ENCODE peak calls at places on chromosomes 5 and 9, in ten cellular contexts. K is A549, I is aorta, T is mucosa of descending colon, O is right lobe of liver, L is heart right ventricle, Z is heart left ventricle, E is left lung, S is upper lobe of right lung, C is right cardiac atrium. H is an unnamed sample. For H3K4me1, the result is how much of the 10 kb centered on the place peaks cover.

GRCh38 chr5:116231288-116231687 is 146.5 kb downstream of the COMMD10 start:
- ATAC-seq in K (no peak), I (no peak), T (no peak), O (no peak), L (no peak), Z (no peak), E (no peak), S (no peak), C (no peak), H (no peak)

GRCh38 chr9:72041775-72042194 is 18.6 kb downstream of the C9orf57 start:
- ATAC-seq in K (no peak), I (no peak), T (no peak), O (peak), L (no peak), Z (no peak), E (peak), S (peak), C (peak), H (no peak)

GRCh38 chr5:138095100-138095907 is 11.5 kb downstream of the WNT8A start:
- ATAC-seq in K (no peak), I (no peak), T (no peak), O (no peak), L (no peak), Z (no peak), E (no peak), S (no peak), C (no peak), H (no peak)

GRCh38 chr9:69582544-69583297 is 89.5 kb downstream of the APBA1 start:
- ATAC-seq in K (no peak), I (no peak), T (peak), O (peak), L (no peak), Z (no peak), E (peak), S (peak), C (peak), H (no peak)

GRCh38 chr5:174609116-174609515 is 115.3 kb upstream of the MSX2 start:
- ATAC-seq in K (peak), I (peak), T (no peak), O (no peak), L (no peak), Z (no peak), E (no peak), S (no peak), C (no peak), H (no peak)

GRCh38 chr9:126395439-126396212 is 69.0 kb downstream of the MVB12B start:
- ATAC-seq in K (no peak), I (no peak), T (peak), O (peak), L (no peak), Z (no peak), E (no peak), S (no peak), C (no peak), H (no peak)

GRCh38 chr9:136907011-136907914 is 20.9 kb downstream of the TRAF2 start:
- ATAC-seq in K (no peak), I (no peak), T (no peak), O (no peak), L (no peak), Z (no peak), E (no peak), S (no peak), C (no peak), H (no peak)

GRCh38 chr5:59187772-59188347 is 605.0 kb downstream of the RAB3C start:
- ATAC-seq in K (peak), I (no peak), T (no peak), O (no peak), L (no peak), Z (no peak), E (peak), S (no peak), C (no peak), H (no peak)

GRCh38 chr5:51389582-51390463 is 6.6 kb downstream of the ISL1 start:
- ATAC-seq in K (no peak), I (no peak), T (no peak), O (no peak), L (no peak), Z (no peak), E (no peak), S (no peak), C (no peak), H (no peak)

GRCh38 chr9:129899620-129900019 is 64.4 kb downstream of the USP20 start:
- ATAC-seq in K (no peak), I (no peak), T (no peak), O (no peak), L (no peak), Z (no peak), E (no peak), S (no peak), C (no peak), H (no peak)

GRCh38 chr9:16012621-16013020 is 459.8 kb downstream of the CCDC171 start:
- ATAC-seq in K (peak), I (no peak), T (no peak), O (no peak), L (no peak), Z (no peak), E (no peak), S (no peak), C (no peak), H (no peak)

GRCh38 chr5:72604111-72604792 is 97.0 kb upstream of the ZNF366 start:
- ATAC-seq in K (no peak), I (no peak), T (no peak), O (peak), L (no peak), Z (no peak), E (peak), S (no peak), C (peak), H (peak)

GRCh38 chr9:135329571-135330306 is 149.8 kb upstream of the PPP1R26 start:
- ATAC-seq in K (no peak), I (no peak), T (no peak), O (no peak), L (no peak), Z (no peak), E (no peak), S (no peak), C (no peak), H (no peak)

GRCh38 chr9:137046094-137046787 is at the start of gene NPDC1:
- ATAC-seq in K (peak), I (peak), T (peak), O (peak), L (peak), Z (peak), E (peak), S (peak), C (peak), H (peak)

GRCh38 chr5:16487448-16487847 is 21.8 kb upstream of the ZNF622 start:
- ATAC-seq in K (no peak), I (no peak), T (peak), O (peak), L (no peak), Z (no peak), E (no peak), S (no peak), C (no peak), H (no peak)

GRCh38 chr5:167573274-167574127 is 717.9 kb upstream of the WWC1 start:
- ATAC-seq in K (peak), I (peak), T (no peak), O (peak), L (no peak), Z (no peak), E (peak), S (peak), C (peak), H (no peak)

GRCh38 chr9:87702921-87703320 is 23.0 kb upstream of the CTSL start:
- ATAC-seq in K (no peak), I (no peak), T (no peak), O (no peak), L (no peak), Z (no peak), E (no peak), S (no peak), C (no peak), H (no peak)

GRCh38 chr9:104774132-104774531 is 10.2 kb downstream of the NIPSNAP3B start:
- ATAC-seq in K (no peak), I (no peak), T (no peak), O (no peak), L (no peak), Z (no peak), E (no peak), S (no peak), C (no peak), H (no peak)

GRCh38 chr5:76332102-76332501 is 71.0 kb upstream of the IQGAP2 start:
- ATAC-seq in K (peak), I (no peak), T (peak), O (peak), L (no peak), Z (no peak), E (no peak), S (no peak), C (no peak), H (no peak)

GRCh38 chr9:137504432-137504777 is 45.3 kb upstream of the NSMF start:
- ATAC-seq in K (no peak), I (no peak), T (no peak), O (no peak), L (no peak), Z (no peak), E (no peak), S (no peak), C (no peak), H (no peak)

GRCh38 chr9:128254855-128255759 is 20.7 kb downstream of the GOLGA2 start:
- ATAC-seq in K (peak), I (peak), T (peak), O (peak), L (peak), Z (peak), E (peak), S (peak), C (peak), H (peak)

GRCh38 chr5:172984244-172984953 is 828 bp downstream of the ATP6V0E1 start:
- ATAC-seq in K (peak), I (peak), T (peak), O (peak), L (peak), Z (peak), E (peak), S (peak), C (peak), H (peak)

GRCh38 chr5:98638701-98639100 is 134.8 kb upstream of the RGMB start:
- ATAC-seq in K (no peak), I (peak), T (no peak), O (no peak), L (no peak), Z (no peak), E (peak), S (no peak), C (peak), H (no peak)

GRCh38 chr9:15101046-15101445 is 190.8 kb upstream of the FREM1 start:
- ATAC-seq in K (no peak), I (no peak), T (no peak), O (no peak), L (no peak), Z (no peak), E (no peak), S (no peak), C (no peak), H (no peak)

GRCh38 chr9:129811967-129812363 is 9.0 kb downstream of the TOR1B start:
- ATAC-seq in K (no peak), I (no peak), T (peak), O (no peak), L (no peak), Z (no peak), E (no peak), S (no peak), C (no peak), H (no peak)

GRCh38 chr5:42855386-42855785 is 43.7 kb upstream of the SELENOP start:
- ATAC-seq in K (no peak), I (no peak), T (no peak), O (no peak), L (no peak), Z (no peak), E (no peak), S (no peak), C (no peak), H (no peak)

GRCh38 chr5:76257897-76258296 is 145.2 kb upstream of the IQGAP2 start:
- ATAC-seq in K (no peak), I (no peak), T (peak), O (no peak), L (no peak), Z (no peak), E (no peak), S (no peak), C (no peak), H (no peak)

GRCh38 chr5:39648539-39649200 is 223.9 kb upstream of the DAB2 start:
- ATAC-seq in K (peak), I (no peak), T (peak), O (peak), L (no peak), Z (no peak), E (peak), S (no peak), C (no peak), H (no peak)

GRCh38 chr9:134041649-134041962 is 16.3 kb downstream of the BRD3OS start:
- ATAC-seq in K (no peak), I (no peak), T (no peak), O (no peak), L (no peak), Z (no peak), E (no peak), S (no peak), C (no peak), H (no peak)

GRCh38 chr9:77909306-77909705 is 122.3 kb downstream of the GNAQ start:
- ATAC-seq in K (no peak), I (no peak), T (peak), O (no peak), L (no peak), Z (no peak), E (no peak), S (no peak), C (no peak), H (no peak)

GRCh38 chr9:36017278-36017677 is 19.4 kb upstream of the RECK start:
- ATAC-seq in K (no peak), I (no peak), T (no peak), O (no peak), L (no peak), Z (no peak), E (no peak), S (no peak), C (no peak), H (no peak)

GRCh38 chr9:35116539-35116897 is 856 bp upstream of the ATOSB start:
- ATAC-seq in K (peak), I (peak), T (no peak), O (no peak), L (peak), Z (peak), E (no peak), S (no peak), C (peak), H (no peak)

GRCh38 chr9:33143241-33143642 is 23.9 kb downstream of the B4GALT1 start:
- ATAC-seq in K (no peak), I (no peak), T (no peak), O (no peak), L (no peak), Z (no peak), E (peak), S (peak), C (no peak), H (no peak)

GRCh38 chr9:133657120-133657661 is 21.0 kb downstream of the DBH start:
- ATAC-seq in K (no peak), I (no peak), T (no peak), O (peak), L (no peak), Z (no peak), E (no peak), S (no peak), C (peak), H (no peak)

GRCh38 chr9:75128535-75128934 is 40.2 kb downstream of the OSTF1 start:
- ATAC-seq in K (no peak), I (no peak), T (no peak), O (no peak), L (no peak), Z (no peak), E (no peak), S (no peak), C (no peak), H (no peak)

GRCh38 chr5:124952079-124952478 is 205.6 kb upstream of the ZNF608 start:
- ATAC-seq in K (no peak), I (no peak), T (peak), O (no peak), L (no peak), Z (no peak), E (peak), S (no peak), C (peak), H (no peak)

GRCh38 chr5:168313596-168314204 is 22.3 kb downstream of the WWC1 start:
- ATAC-seq in K (no peak), I (no peak), T (no peak), O (no peak), L (no peak), Z (no peak), E (no peak), S (no peak), C (no peak), H (no peak)

GRCh38 chr5:134447815-134448520 is 36.3 kb upstream of the CDKN2AIPNL start:
- ATAC-seq in K (no peak), I (no peak), T (no peak), O (no peak), L (no peak), Z (no peak), E (no peak), S (no peak), C (no peak), H (no peak)

GRCh38 chr5:64318175-64318574 is 152.5 kb downstream of the RNF180 start:
- ATAC-seq in K (no peak), I (no peak), T (no peak), O (no peak), L (no peak), Z (no peak), E (no peak), S (no peak), C (no peak), H (no peak)

GRCh38 chr9:98107926-98108325 is 11.1 kb downstream of the TRIM14 start:
- ATAC-seq in K (no peak), I (no peak), T (peak), O (peak), L (no peak), Z (no peak), E (peak), S (peak), C (no peak), H (no peak)

GRCh38 chr9:98105006-98105405 is 14.0 kb downstream of the TRIM14 start:
- ATAC-seq in K (no peak), I (no peak), T (no peak), O (no peak), L (no peak), Z (no peak), E (no peak), S (no peak), C (no peak), H (no peak)

GRCh38 chr9:98104445-98104881 is 14.6 kb downstream of the TRIM14 start:
- ATAC-seq in K (no peak), I (no peak), T (peak), O (peak), L (peak), Z (no peak), E (peak), S (peak), C (no peak), H (peak)

GRCh38 chr9:98109052-98109451 is 10.0 kb downstream of the TRIM14 start:
- ATAC-seq in K (no peak), I (no peak), T (peak), O (no peak), L (no peak), Z (no peak), E (no peak), S (no peak), C (no peak), H (no peak)

GRCh38 chr9:98108540-98109031 is 10.4 kb downstream of the TRIM14 start:
- ATAC-seq in K (no peak), I (no peak), T (peak), O (peak), L (peak), Z (no peak), E (peak), S (peak), C (peak), H (no peak)
- H3K4me1 ChIP-seq in K (under half), I (under half), T (under half), O (under half), L (under half), Z (under half), E (half or more), S (under half), C (under half), H (under half)

GRCh38 chr5:6634788-6635430 is 1.7 kb downstream of the SRD5A1 start:
- ATAC-seq in K (no peak), I (no peak), T (no peak), O (peak), L (no peak), Z (no peak), E (no peak), S (no peak), C (no peak), H (no peak)
- H3K4me1 ChIP-seq in K (under half), I (under half), T (under half), O (under half), L (under half), Z (under half), E (under half), S (under half), C (under half), H (under half)

DNA sequence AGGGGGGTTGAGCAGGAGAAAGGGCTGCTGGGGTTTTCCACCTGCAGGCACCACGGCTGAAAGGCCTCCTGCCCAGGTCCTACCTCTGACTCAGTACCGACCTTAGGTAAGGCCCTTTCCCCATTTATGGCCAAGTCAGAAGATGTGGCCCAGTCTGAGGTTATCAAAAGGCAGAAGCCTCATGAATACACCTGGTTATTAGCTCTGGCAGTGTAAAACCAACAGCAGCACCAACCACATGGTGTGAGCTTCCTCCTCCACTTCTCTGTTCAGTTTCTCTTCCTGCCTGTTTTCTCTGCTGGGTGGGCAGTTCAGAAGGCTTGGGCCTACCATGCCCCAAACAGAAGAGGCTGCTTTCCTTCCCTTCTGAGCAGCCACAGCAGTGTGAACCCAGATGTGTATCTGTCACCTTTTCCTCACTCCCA is 86.9 kb downstream of the UGCG start:
- ATAC-seq in K (no peak), I (no peak), T (peak), O (peak), L (no peak), Z (no peak), E (no peak), S (peak), C (no peak), H (no peak)
- H3K4me1 ChIP-seq in K (under half), I (under half), T (under half), O (under half), L (under half), Z (under half), E (under half), S (under half), C (under half), H (under half)

GRCh38 chr5:35820720-35821119 is 36.0 kb upstream of the IL7R start:
- ATAC-seq in K (no peak), I (no peak), T (no peak), O (no peak), L (no peak), Z (no peak), E (no peak), S (peak), C (no peak), H (no peak)
- H3K4me1 ChIP-seq in K (under half), I (under half), T (under half), O (under half), L (under half), Z (under half), E (under half), S (under half), C (under half), H (under half)

GRCh38 chr5:179375966-179376365 is 30.7 kb upstream of the ADAMTS2 start:
- ATAC-seq in K (no peak), I (no peak), T (no peak), O (no peak), L (no peak), Z (no peak), E (no peak), S (no peak), C (no peak), H (no peak)
- H3K4me1 ChIP-seq in K (under half), I (under half), T (under half), O (under half), L (under half), Z (under half), E (under half), S (under half), C (under half), H (under half)

GRCh38 chr5:14258840-14259239 is 115.7 kb downstream of the TRIO start:
- ATAC-seq in K (no peak), I (no peak), T (no peak), O (peak), L (peak), Z (peak), E (peak), S (no peak), C (peak), H (no peak)

GRCh38 chr5:14257995-14258403 is 114.9 kb downstream of the TRIO start:
- ATAC-seq in K (no peak), I (no peak), T (peak), O (no peak), L (no peak), Z (no peak), E (peak), S (no peak), C (no peak), H (no peak)

GRCh38 chr5:14254686-14255085 is 111.5 kb downstream of the TRIO start:
- ATAC-seq in K (no peak), I (no peak), T (no peak), O (no peak), L (peak), Z (no peak), E (no peak), S (no peak), C (peak), H (no peak)

GRCh38 chr5:14256756-14257393 is 113.7 kb downstream of the TRIO start:
- ATAC-seq in K (no peak), I (no peak), T (peak), O (peak), L (no peak), Z (no peak), E (no peak), S (peak), C (no peak), H (no peak)

DNA sequence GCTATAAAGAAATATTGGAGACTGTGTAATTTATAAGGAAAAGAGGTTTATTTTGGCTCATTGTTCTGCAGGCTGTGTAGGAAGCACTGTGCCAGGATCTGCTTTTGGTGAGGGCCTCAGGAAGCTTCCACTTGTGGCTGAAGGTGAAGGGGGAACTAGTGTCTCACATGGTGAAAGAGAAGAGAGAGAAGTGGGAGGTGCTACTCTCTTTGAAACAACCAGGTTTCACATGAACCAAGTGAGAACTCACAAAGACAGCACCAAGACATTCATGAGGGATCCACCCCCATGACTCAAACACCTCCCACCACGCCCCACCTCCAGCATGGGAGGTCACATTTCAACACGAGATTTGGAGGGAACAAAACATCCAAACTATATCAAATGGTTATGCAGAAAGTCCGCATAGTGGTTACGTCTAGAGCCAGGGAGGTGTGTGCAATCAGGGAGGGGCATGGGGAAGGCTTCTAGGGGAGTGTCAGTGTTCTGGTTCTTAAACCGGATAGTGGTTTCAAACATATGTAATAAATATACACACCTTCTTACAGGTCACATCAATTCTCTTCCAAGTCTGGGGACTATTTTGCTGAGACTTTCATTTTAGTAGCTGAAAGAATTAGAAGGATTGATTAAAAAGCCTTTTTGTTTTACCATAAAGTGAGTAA is 113.0 kb downstream of the TRIO start:
- ATAC-seq in K (no peak), I (no peak), T (no peak), O (no peak), L (no peak), Z (no peak), E (no peak), S (no peak), C (no peak), H (no peak)
- H3K4me1 ChIP-seq in K (under half), I (under half), T (under half), O (under half), L (half or more), Z (half or more), E (under half), S (under half), C (under half), H (under half)